ENCODE peak calls at places on chromosomes 11 and 22, in four cellular contexts. M is H1, H is astrocyte, Y is A549. Z is an unnamed sample.

GRCh38 chr22:45163074-45163416 is 680 bp upstream of the NUP50 start:
- DNase-seq in M (no peak), H (peak; percentile 39), Y (peak; percentile 8), Z (no peak)

GRCh38 chr11:130861283-130861682 is 55.0 kb downstream of the SNX19 start:
- DNase-seq in M (no peak), H (no peak), Y (no peak), Z (no peak)

GRCh38 chr11:30916764-30917163 is 330.6 kb upstream of the MPPED2 start:
- DNase-seq in M (no peak), H (no peak), Y (no peak), Z (no peak)

GRCh38 chr11:14299921-14300320 is 59.1 kb downstream of the RRAS2 start:
- DNase-seq in M (no peak), H (no peak), Y (no peak), Z (no peak)

GRCh38 chr11:57405271-57405890 is 14.9 kb upstream of the PRG2 start:
- DNase-seq in M (no peak), H (no peak), Y (no peak), Z (no peak)

GRCh38 chr22:33242078-33242477 is 183.9 kb upstream of the SYN3 start:
- DNase-seq in M (no peak), H (no peak), Y (no peak), Z (no peak)

GRCh38 chr22:37427711-37428635 is 694 bp upstream of the ELFN2 start:
- DNase-seq in M (no peak), H (no peak), Y (no peak), Z (no peak)

GRCh38 chr11:84812351-84813083 is 814.6 kb downstream of the DLG2 start:
- DNase-seq in M (no peak), H (no peak), Y (no peak), Z (no peak)

GRCh38 chr11:35235944-35236666 is 97.1 kb downstream of the CD44 start:
- DNase-seq in M (no peak), H (peak; percentile 87), Y (peak; percentile 8), Z (no peak)

GRCh38 chr11:77411717-77412441 is 62.0 kb downstream of the PAK1 start:
- DNase-seq in M (peak; percentile 57), H (peak; percentile 79), Y (peak; percentile 80), Z (peak; percentile 66)

GRCh38 chr22:24937114-24937513 is 9.4 kb downstream of the LHFPL7 start:
- DNase-seq in M (no peak), H (no peak), Y (no peak), Z (no peak)

GRCh38 chr11:117717485-117718314 is 79.3 kb downstream of the DSCAML1 start:
- DNase-seq in M (no peak), H (no peak), Y (peak; percentile 51), Z (no peak)

GRCh38 chr11:980438-981365 is 55.0 kb downstream of the AP2A2 start:
- DNase-seq in M (no peak), H (peak; percentile 34), Y (no peak), Z (no peak)

GRCh38 chr11:44766112-44766971 is 39.6 kb downstream of the TSPAN18 start:
- DNase-seq in M (no peak), H (peak; percentile 90), Y (no peak), Z (no peak)

GRCh38 chr11:68843703-68844312 is 2.1 kb upstream of the CPT1A start:
- DNase-seq in M (peak; percentile 67), H (peak; percentile 32), Y (no peak), Z (peak; percentile 50)

GRCh38 chr11:45233121-45233803 is 52.9 kb downstream of the SYT13 start:
- DNase-seq in M (peak; percentile 53), H (no peak), Y (peak; percentile 93), Z (peak; percentile 54)

GRCh38 chr11:46597155-46597554 is 3.3 kb upstream of the AMBRA1 start:
- DNase-seq in M (no peak), H (no peak), Y (no peak), Z (no peak)

GRCh38 chr22:29883045-29883830 is at the start of gene MTMR3:
- DNase-seq in M (peak; percentile 64), H (peak; percentile 66), Y (peak; percentile 42), Z (peak; percentile 35)

GRCh38 chr22:19595532-19595931 is 71.3 kb upstream of the CLDN5 start:
- DNase-seq in M (no peak), H (no peak), Y (no peak), Z (no peak)

GRCh38 chr22:50576070-50576469 is 2.2 kb downstream of the CPT1B start:
- DNase-seq in M (no peak), H (peak; percentile 12), Y (peak; percentile 20), Z (no peak)

GRCh38 chr11:48012051-48012391 is 31.7 kb downstream of the PTPRJ start:
- DNase-seq in M (no peak), H (no peak), Y (no peak), Z (no peak)

GRCh38 chr11:104907521-104908185 is 9.4 kb upstream of the CASP12 start:
- DNase-seq in M (no peak), H (peak; percentile 50), Y (no peak), Z (no peak)

GRCh38 chr11:122750047-122750446 is 88.3 kb upstream of the CRTAM start:
- DNase-seq in M (no peak), H (no peak), Y (no peak), Z (no peak)

GRCh38 chr22:45891996-45892621 is 84.9 kb downstream of the WNT7B start:
- DNase-seq in M (no peak), H (no peak), Y (no peak), Z (no peak)

GRCh38 chr11:9273430-9274336 is 8.5 kb upstream of the DENND5A start:
- DNase-seq in M (no peak), H (peak; percentile 41), Y (no peak), Z (no peak)

GRCh38 chr22:46187862-46188261 is 37.5 kb downstream of the PPARA start:
- DNase-seq in M (no peak), H (no peak), Y (no peak), Z (no peak)

GRCh38 chr11:20053572-20053971 is 106.7 kb downstream of the DBX1 start:
- DNase-seq in M (no peak), H (no peak), Y (no peak), Z (no peak)

GRCh38 chr11:10762185-10762584 is 11.1 kb downstream of the CTR9 start:
- DNase-seq in M (no peak), H (no peak), Y (no peak), Z (no peak)

GRCh38 chr11:32890843-32891656 is 1.6 kb upstream of the QSER1 start:
- DNase-seq in M (no peak), H (no peak), Y (no peak), Z (no peak)

GRCh38 chr11:3929689-3930088 is 74.2 kb downstream of the STIM1 start:
- DNase-seq in M (no peak), H (no peak), Y (no peak), Z (no peak)

GRCh38 chr11:35242843-35243242 is 103.9 kb downstream of the CD44 start:
- DNase-seq in M (no peak), H (no peak), Y (no peak), Z (no peak)

GRCh38 chr11:83025267-83025704 is 46.4 kb downstream of the RAB30 start:
- DNase-seq in M (no peak), H (no peak), Y (no peak), Z (no peak)

GRCh38 chr22:41910599-41911291 is 4.1 kb downstream of the SHISA8 start:
- DNase-seq in M (no peak), H (no peak), Y (no peak), Z (no peak)

GRCh38 chr11:9616858-9617257 is 43.4 kb downstream of the WEE1 start:
- DNase-seq in M (no peak), H (no peak), Y (no peak), Z (no peak)

DNA sequence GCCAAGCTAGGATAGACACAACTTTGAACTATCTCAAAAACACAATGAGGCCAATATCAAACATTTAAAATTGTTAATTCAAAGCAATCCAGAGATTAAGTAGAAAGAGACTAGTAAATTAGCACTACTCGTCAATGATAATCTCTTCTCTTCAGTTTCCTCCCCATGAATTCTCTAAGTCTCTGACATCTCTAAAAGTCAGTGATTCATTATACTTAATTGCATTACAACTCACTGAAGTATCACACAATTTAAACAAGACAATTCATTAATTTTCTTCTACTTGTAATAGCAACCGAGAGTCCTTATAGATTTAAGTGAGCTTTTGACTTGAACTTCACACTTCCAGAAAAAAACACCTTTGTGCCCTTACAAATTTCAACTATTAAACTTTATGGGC is 4.3 kb downstream of the DDX6 start:
- DNase-seq in M (no peak), H (no peak), Y (no peak), Z (no peak)
- H3K4me1 ChIP-seq in M (peaks cover 3% of the 10 kb centered on the region), H (peaks cover 3% of the 10 kb centered on the region), Y (peaks cover 24% of the 10 kb centered on the region), Z (no peaks in the 10 kb centered on the region)

DNA sequence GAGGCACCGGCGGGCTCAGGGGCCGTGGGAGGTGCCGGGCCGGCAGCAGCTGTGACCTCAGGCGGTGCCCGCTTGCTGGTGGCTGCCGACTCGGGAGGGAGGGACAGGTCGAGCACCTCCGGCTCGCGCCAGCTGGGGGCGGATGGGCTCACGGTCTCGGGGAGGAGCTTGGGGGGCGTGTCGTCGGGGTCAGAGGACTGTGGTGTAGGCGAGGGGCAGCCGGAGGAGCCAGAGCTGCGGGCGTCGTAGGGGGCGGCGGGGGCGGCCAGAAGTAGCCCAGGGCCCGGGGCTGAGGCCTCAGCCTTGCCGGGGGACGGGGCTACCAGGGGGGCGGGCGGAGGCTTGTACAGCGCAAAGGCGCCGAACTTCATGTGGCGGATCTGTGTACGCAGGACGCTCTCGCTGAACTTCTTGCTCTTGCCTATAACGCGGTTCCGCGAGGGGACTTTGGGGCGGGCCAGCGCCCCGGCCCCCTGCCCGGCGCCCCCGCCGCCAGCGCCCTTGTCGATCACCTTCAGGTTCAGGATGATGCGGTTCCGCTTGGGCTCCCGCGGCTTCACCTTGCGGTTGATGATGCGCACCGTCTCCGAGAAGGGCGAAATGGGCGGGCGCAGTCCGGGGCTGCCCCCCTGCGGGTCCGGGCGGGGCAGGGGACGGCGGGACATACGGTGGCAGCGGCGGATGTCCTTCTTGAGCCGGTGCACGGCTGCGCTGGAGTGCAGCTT is 5.5 kb downstream of the CBX6 start:
- DNase-seq in M (peak; percentile 70), H (no peak), Y (no peak), Z (no peak)
- H3K4me3 ChIP-seq in M (no peak overlapping the region), H (no peak overlapping the region), Y (no peak overlapping the region), Z (no peak overlapping the region)

DNA sequence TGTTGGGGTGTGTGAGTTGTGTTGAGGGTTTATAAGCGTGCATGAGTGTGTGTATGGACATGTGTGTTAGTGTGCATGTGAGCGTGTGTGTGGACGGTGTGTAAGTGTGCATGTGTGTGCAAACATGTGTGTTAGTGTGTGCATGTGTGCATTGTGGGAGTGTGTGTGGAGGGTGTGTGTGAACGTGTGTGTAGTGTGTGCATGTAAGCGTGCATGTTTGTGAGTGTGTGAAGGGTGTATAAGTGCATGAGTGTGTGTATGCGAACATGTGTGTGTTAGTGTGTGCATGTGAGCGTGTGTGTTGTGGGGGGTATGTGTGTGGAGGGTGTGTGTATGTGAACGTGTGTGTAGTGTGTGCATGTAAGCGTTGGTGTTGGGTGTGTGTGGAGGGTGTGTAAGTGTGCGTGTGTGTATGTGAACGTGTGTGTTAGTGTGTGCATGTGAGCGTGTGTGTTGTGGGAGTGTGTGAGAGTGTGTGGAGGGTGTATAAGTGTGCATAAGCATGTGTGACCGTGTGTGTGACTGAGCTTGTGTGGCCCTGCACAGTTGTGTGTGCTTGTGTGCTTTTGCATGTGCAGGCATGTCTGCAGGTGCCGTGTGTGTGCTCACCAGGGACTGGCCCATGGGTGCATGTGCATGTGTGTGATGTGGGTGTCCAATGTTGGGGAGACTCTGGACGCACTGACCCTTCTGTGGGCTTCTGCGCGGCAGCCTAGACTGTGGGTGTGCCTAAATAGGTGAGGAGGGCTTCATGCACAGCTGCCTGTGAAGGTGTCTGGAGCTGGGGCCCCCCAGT is 866.2 kb downstream of the TBC1D22A start:
- DNase-seq in M (no peak), H (no peak), Y (no peak), Z (no peak)
- H3K9me3 ChIP-seq in M (peaks cover 4% of the 10 kb centered on the region), H (peaks cover 21% of the 10 kb centered on the region), Y (no peaks in the 10 kb centered on the region), Z (peaks cover 31% of the 10 kb centered on the region)

DNA sequence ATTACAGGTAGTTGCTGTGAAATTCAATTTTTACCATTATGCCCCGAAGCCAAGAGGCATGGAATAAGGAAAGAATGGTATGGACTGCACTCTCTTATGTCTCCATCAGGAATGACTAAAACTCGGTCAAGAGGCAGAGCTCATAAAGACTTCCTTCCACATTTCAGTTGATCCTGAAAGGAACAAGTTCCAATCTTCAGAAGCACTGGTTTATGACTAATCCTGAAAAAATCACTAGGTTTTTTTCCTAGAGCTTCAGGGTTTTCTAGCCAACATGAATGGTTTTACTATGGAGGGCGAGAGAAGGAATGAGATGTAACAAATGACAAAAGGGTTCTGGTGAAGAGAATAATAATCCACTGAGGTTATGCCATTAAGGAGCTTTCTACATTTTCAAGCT is 832.2 kb downstream of the NTM start:
- DNase-seq in M (no peak), H (peak; percentile 70), Y (no peak), Z (no peak)
- H3K4me1 ChIP-seq in M (no peaks in the 10 kb centered on the region), H (peaks cover 12% of the 10 kb centered on the region), Y (no peaks in the 10 kb centered on the region), Z (no peaks in the 10 kb centered on the region)

Z was measured in iPS DF 6.9.